ENCODE peak calls at places on chromosomes 6 and 20, in ten cellular contexts. V is astrocyte of the spinal cord, H is cardiac muscle cell, N is LNCaP clone FGC, O is lower lobe of right lung, I is HCT116, M is nephron progenitor cell, D is fibroblast of the aortic adventitia, J is astrocyte of the cerebellum, T is endothelial cell. L is an unnamed sample.

GRCh38 chr20:59328071-59328470 is 27.7 kb downstream of the EDN3 start:
- DNase-seq in V (no peak), H (no peak), N (no peak), O (no peak), I (no peak), M (no peak), D (no peak), J (no peak), T (no peak), L (no peak)

GRCh38 chr6:110990835-110991576 is 9.2 kb downstream of the RPF2 start:
- DNase-seq in V (no peak), H (no peak), N (no peak), O (no peak), I (no peak), M (no peak), D (no peak), J (no peak), T (no peak), L (no peak)

GRCh38 chr20:59004763-59005522 is 2.1 kb downstream of the CTSZ start:
- DNase-seq in V (no peak), H (no peak), N (no peak), O (peak), I (no peak), M (no peak), D (no peak), J (no peak), T (no peak), L (peak)

GRCh38 chr6:23589811-23590210 is 536.2 kb upstream of the NRSN1 start:
- DNase-seq in V (no peak), H (no peak), N (no peak), O (no peak), I (no peak), M (no peak), D (no peak), J (no peak), T (no peak), L (no peak)

GRCh38 chr6:99195986-99196655 is 153.4 kb downstream of the FAXC start:
- DNase-seq in V (no peak), H (no peak), N (no peak), O (no peak), I (no peak), M (no peak), D (no peak), J (no peak), T (no peak), L (no peak)

GRCh38 chr6:14333556-14334305 is 216.2 kb downstream of the CD83 start:
- DNase-seq in V (peak), H (no peak), N (no peak), O (no peak), I (no peak), M (no peak), D (peak), J (peak), T (no peak), L (no peak)

GRCh38 chr6:139540276-139540675 is 165.8 kb upstream of the CITED2 start:
- DNase-seq in V (peak), H (no peak), N (no peak), O (no peak), I (no peak), M (no peak), D (peak), J (no peak), T (no peak), L (peak)

GRCh38 chr20:54107600-54108393 is 37.4 kb upstream of the BCAS1 start:
- DNase-seq in V (no peak), H (no peak), N (no peak), O (no peak), I (no peak), M (no peak), D (no peak), J (no peak), T (no peak), L (no peak)

GRCh38 chr6:138088307-138088744 is 18.9 kb downstream of the PERP start:
- DNase-seq in V (peak), H (no peak), N (peak), O (no peak), I (peak), M (no peak), D (peak), J (peak), T (no peak), L (no peak)

GRCh38 chr20:52191436-52192295 is at the start of gene ZFP64:
- DNase-seq in V (peak), H (peak), N (no peak), O (peak), I (peak), M (peak), D (peak), J (peak), T (peak), L (peak)

GRCh38 chr6:27161603-27161945 is 85.9 kb upstream of the PRSS16 start:
- DNase-seq in V (no peak), H (no peak), N (no peak), O (no peak), I (no peak), M (no peak), D (no peak), J (no peak), T (no peak), L (no peak)

GRCh38 chr20:46350201-46350985 is 42.1 kb upstream of the CDH22 start:
- DNase-seq in V (peak), H (no peak), N (no peak), O (no peak), I (no peak), M (no peak), D (peak), J (peak), T (no peak), L (peak)

GRCh38 chr20:4814696-4815252 is 93.1 kb downstream of the PRND start:
- DNase-seq in V (no peak), H (no peak), N (no peak), O (peak), I (no peak), M (no peak), D (no peak), J (no peak), T (no peak), L (peak)

DNA sequence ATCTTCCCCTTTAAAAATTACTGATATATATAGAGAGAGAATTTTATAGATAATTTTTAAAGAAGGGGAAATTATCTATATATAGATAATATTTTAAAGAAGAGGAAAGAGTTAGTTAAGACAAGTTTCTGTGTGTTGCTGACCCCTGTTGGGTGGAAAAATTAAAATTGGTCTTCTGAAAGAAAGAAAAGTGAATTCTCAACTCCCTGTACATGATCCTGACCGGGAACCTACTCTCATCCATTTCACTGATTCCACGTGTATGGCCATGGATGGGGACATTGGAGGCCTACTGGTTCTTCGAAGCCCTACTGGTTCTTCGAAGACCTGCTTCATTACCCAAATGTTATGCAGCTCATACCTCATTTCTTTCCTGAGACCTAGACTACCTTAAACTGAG is 53.0 kb upstream of the TCF21 start:
- DNase-seq in V (peak), H (no peak), N (no peak), O (no peak), I (no peak), M (no peak), D (peak), J (no peak), T (no peak), L (no peak)
- TF ChIP-seq CTCF in V (peak), H (peak), N (no peak), O (no peak), I (no peak), M (no peak), D (peak), J (no peak), T (no peak), L (no peak)

DNA sequence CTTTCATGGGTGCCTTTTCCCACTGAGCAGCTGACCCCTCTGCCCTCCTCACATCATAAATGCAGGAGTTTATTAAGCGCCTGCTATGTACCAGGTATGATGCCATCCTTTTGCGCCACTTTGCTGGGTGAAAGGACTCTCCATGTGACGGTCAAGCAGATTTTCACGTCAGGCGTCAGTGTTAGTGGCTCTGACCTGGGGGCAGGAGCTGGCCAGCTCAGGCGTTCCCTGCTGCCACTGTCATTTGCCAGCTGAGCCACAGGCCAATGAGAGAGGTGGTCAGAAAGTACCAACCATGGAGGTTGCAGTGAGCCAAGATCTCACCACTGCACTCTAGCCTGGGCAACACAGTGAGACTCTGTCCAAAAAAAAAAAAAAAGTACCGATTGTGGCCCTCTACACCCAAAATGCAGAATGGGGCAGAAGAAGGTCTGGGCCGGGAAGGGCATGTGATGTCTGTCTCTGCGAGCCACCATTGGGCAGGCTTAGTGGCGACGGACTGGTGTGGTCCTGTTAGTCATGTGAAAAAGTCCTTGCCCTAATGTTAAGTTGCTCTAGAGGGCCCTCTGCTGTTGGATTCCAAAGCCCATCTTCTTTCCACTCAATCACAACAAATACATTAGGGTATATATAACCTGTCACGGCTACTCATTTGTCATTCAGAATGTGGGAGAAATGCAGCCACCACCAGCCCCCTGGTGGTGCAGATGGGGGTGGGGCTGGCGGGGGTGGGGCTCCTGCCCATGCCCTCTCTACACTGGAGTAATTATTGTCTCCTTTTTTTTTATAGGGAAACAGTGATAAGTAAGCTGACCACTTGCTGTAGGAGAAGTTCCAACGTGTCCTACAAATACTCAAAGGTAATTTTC is 18.4 kb upstream of the SLC22A1 start:
- DNase-seq in V (no peak), H (peak), N (no peak), O (no peak), I (peak), M (no peak), D (peak), J (no peak), T (peak), L (no peak)
- TF ChIP-seq CTCF in V (peak), H (peak), N (peak), O (no peak), I (peak), M (peak), D (peak), J (peak), T (peak), L (peak)

DNA sequence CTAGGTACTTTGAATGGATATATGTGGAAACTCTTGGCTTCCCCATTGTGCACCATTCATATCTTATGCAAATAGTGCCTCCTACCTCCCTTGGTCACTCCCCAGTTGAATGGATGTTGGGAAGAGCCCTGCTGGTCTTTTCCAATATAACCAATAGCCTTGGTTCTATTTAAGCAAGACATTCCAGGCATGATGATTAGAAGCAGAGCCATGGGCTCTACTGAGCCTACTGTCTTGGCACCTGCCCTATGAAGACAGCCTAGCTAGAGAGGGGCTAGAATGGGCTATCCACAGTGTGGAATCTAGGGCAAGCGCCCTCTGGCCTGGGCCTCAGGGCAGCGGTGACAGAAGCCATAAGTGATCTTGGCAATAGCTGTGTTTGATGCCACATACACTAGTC is 15.6 kb downstream of the SLC17A1 start:
- DNase-seq in V (no peak), H (no peak), N (no peak), O (no peak), I (no peak), M (no peak), D (no peak), J (no peak), T (no peak), L (no peak)
- TF ChIP-seq CTCF in V (no peak), H (no peak), N (no peak), O (no peak), I (no peak), M (no peak), D (no peak), J (no peak), T (no peak), L (no peak)

GRCh38 chr6:150928882-150929281 is 63.4 kb downstream of the MTHFD1L start:
- DNase-seq in V (no peak), H (peak), N (no peak), O (no peak), I (no peak), M (peak), D (no peak), J (no peak), T (no peak), L (no peak)
- TF ChIP-seq CTCF in V (peak), H (peak), N (peak), O (no peak), I (peak), M (peak), D (peak), J (peak), T (no peak), L (no peak)

DNA sequence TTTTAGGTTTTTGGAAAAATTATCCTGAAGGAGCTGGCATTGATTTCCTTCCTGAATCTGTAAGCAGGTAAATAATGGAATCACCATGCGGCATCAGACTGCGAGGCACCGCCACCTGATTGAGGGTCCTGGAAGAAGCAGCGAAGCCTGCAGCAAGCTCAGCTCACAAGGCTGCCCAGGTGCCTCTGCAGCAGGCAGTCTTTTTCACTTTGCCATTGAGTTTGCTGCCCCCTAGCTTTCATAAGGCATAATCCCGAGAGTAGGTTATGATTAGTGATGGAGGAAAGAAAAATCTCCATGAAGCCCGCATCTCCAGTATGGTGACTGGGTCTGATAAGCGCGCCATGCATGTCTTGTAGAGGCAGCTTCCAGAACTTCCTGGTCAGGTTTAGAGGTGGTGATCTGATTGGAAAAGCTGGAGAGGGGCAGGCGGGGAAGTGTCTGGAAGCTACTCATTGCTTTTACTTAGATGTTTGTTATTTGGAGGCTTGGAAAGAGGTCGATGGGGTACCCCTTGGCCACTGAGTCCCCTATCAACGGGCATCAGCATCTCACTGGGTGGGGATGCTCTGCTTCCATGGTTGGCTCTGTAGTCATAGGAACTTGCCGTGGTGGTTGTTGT is 26.7 kb downstream of the IYD start:
- DNase-seq in V (peak), H (peak), N (no peak), O (peak), I (peak), M (peak), D (peak), J (peak), T (peak), L (no peak)
- TF ChIP-seq CTCF in V (peak), H (peak), N (peak), O (peak), I (peak), M (peak), D (peak), J (peak), T (peak), L (peak)

L was measured in CD14-positive monocyte.